ENCODE peak calls at places on chromosome X, in eight cellular contexts. S is mesenchymal stem cell, A is mucosa of descending colon, Z is H7, U is HFF-Myc, B is pancreas, I is prostate gland, E is astrocyte. X is an unnamed sample.

GRCh38 chrX:38985375-38985774 is 184.1 kb downstream of the MID1IP1 start:
- DNase-seq in S (no peak), A (no peak), Z (peak), U (no peak), B (no peak), I (no peak), E (no peak), X (peak)

GRCh38 chrX:123807825-123808416 is 51.9 kb upstream of the XIAP start:
- DNase-seq in S (no peak), A (no peak), Z (no peak), U (no peak), B (no peak), I (no peak), E (peak), X (peak)

GRCh38 chrX:67612231-67612630 is 68.4 kb downstream of the AR start:
- DNase-seq in S (peak), A (no peak), Z (no peak), U (no peak), B (no peak), I (no peak), E (peak), X (no peak)

GRCh38 chrX:19888419-19888879 is 1.0 kb upstream of the SH3KBP1 start:
- DNase-seq in S (peak), A (peak), Z (peak), U (peak), B (no peak), I (peak), E (peak), X (peak)

GRCh38 chrX:152810403-152810802 is 20.2 kb downstream of the CETN2 start:
- DNase-seq in S (no peak), A (no peak), Z (no peak), U (no peak), B (no peak), I (no peak), E (no peak), X (no peak)

GRCh38 chrX:111447298-111447697 is 35.3 kb upstream of the DCX start:
- DNase-seq in S (peak), A (no peak), Z (peak), U (no peak), B (no peak), I (no peak), E (peak), X (peak)

GRCh38 chrX:147741776-147742175 is 169.9 kb upstream of the FMR1 start:
- DNase-seq in S (no peak), A (no peak), Z (no peak), U (no peak), B (no peak), I (no peak), E (no peak), X (no peak)

GRCh38 chrX:131288738-131289511 is at the start of gene IGSF1:
- DNase-seq in S (peak), A (peak), Z (peak), U (no peak), B (no peak), I (peak), E (peak), X (peak)

GRCh38 chrX:106177982-106178321 is 9.8 kb downstream of the PWWP3B start:
- DNase-seq in S (no peak), A (no peak), Z (no peak), U (no peak), B (no peak), I (no peak), E (no peak), X (no peak)

GRCh38 chrX:77768787-77769186 is 17.2 kb downstream of the ATRX start:
- DNase-seq in S (no peak), A (no peak), Z (no peak), U (no peak), B (no peak), I (no peak), E (no peak), X (no peak)

GRCh38 chrX:45900751-45901150 is 644.5 kb downstream of the ZNF674 start:
- DNase-seq in S (peak), A (no peak), Z (no peak), U (peak), B (no peak), I (no peak), E (peak), X (peak)

GRCh38 chrX:72094894-72095293 is 36.8 kb downstream of the RTL5 start:
- DNase-seq in S (peak), A (peak), Z (peak), U (no peak), B (no peak), I (no peak), E (peak), X (no peak)

GRCh38 chrX:40420899-40421729 is 159.7 kb upstream of the ATP6AP2 start:
- DNase-seq in S (no peak), A (no peak), Z (no peak), U (no peak), B (no peak), I (no peak), E (peak), X (no peak)

GRCh38 chrX:111098874-111099273 is 2.9 kb downstream of the PAK3 start:
- DNase-seq in S (no peak), A (peak), Z (peak), U (no peak), B (peak), I (no peak), E (no peak), X (peak)

GRCh38 chrX:45628041-45628440 is 427.4 kb upstream of the DIPK2B start:
- DNase-seq in S (no peak), A (no peak), Z (no peak), U (no peak), B (no peak), I (no peak), E (peak), X (no peak)

GRCh38 chrX:80808160-80808735 is 1.4 kb downstream of the BRWD3 start:
- DNase-seq in S (peak), A (peak), Z (peak), U (no peak), B (no peak), I (peak), E (peak), X (peak)

GRCh38 chrX:136597954-136598353 is 50.0 kb upstream of the CD40LG start:
- DNase-seq in S (no peak), A (no peak), Z (no peak), U (no peak), B (no peak), I (no peak), E (no peak), X (no peak)

GRCh38 chrX:87516716-87517115 is 886 bp upstream of the KLHL4 start:
- DNase-seq in S (peak), A (no peak), Z (no peak), U (no peak), B (no peak), I (no peak), E (peak), X (no peak)

GRCh38 chrX:1215123-1215823 is 2.8 kb upstream of the CRLF2 start:
- DNase-seq in S (no peak), A (no peak), Z (no peak), U (no peak), B (no peak), I (no peak), E (no peak), X (no peak)

GRCh38 chrX:6574762-6575161 is 39.8 kb upstream of the VCX3A start:
- DNase-seq in S (no peak), A (no peak), Z (peak), U (no peak), B (no peak), I (no peak), E (no peak), X (peak)

GRCh38 chrX:69430730-69431129 is 73.4 kb upstream of the NALF2 start:
- DNase-seq in S (no peak), A (no peak), Z (no peak), U (no peak), B (no peak), I (no peak), E (no peak), X (no peak)

GRCh38 chrX:8728932-8729331 is 3.0 kb downstream of the ANOS1 start:
- DNase-seq in S (no peak), A (no peak), Z (no peak), U (no peak), B (no peak), I (no peak), E (no peak), X (no peak)

GRCh38 chrX:8726031-8726652 is 5.8 kb downstream of the ANOS1 start:
- DNase-seq in S (peak), A (no peak), Z (no peak), U (no peak), B (no peak), I (no peak), E (peak), X (no peak)

GRCh38 chrX:8730812-8731578 is 942 bp downstream of the ANOS1 start:
- DNase-seq in S (peak), A (no peak), Z (peak), U (no peak), B (peak), I (peak), E (no peak), X (peak)

GRCh38 chrX:8731579-8732395 is at the start of gene ANOS1:
- DNase-seq in S (peak), A (peak), Z (peak), U (no peak), B (peak), I (peak), E (peak), X (peak)
- H3K4me3 ChIP-seq in S (no peak), A (no peak), Z (peak), U (peak), B (peak), I (peak), E (peak), X (peak)

DNA sequence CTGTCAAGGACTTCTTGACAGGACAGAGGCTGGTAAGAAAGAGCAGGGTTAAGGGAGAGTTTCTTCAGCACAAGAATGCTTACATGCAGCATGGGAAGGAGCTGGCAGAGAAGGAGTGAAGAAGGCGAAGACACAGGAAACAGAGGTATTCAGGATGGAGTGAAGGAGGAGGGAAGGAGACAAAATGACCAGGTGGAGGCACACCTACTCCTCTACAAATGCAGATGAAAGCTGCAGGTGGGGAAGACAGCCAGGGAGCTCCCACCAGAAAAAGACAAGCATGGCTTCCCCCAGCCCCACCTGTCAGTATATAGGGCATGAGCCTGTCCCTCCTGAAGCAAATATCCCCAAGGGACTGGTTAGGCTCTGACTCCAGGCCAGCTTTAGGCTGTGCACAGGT is 29.6 kb upstream of the NKRF start:
- DNase-seq in S (no peak), A (no peak), Z (peak), U (no peak), B (no peak), I (no peak), E (no peak), X (no peak)
- H3K4me3 ChIP-seq in S (no peak), A (no peak), Z (no peak), U (no peak), B (no peak), I (no peak), E (no peak), X (no peak)

GRCh38 chrX:101191217-101191750 is 28.3 kb upstream of the DRP2 start:
- DNase-seq in S (no peak), A (peak), Z (peak), U (no peak), B (peak), I (no peak), E (no peak), X (no peak)
- H3K4me3 ChIP-seq in S (peak), A (no peak), Z (peak), U (no peak), B (no peak), I (peak), E (no peak), X (no peak)

GRCh38 chrX:103330601-103331397 is 760 bp downstream of the TCEAL7 start:
- DNase-seq in S (peak), A (no peak), Z (peak), U (no peak), B (peak), I (no peak), E (peak), X (no peak)

GRCh38 chrX:103329991-103330390 is at the start of gene TCEAL7:
- DNase-seq in S (no peak), A (peak), Z (peak), U (no peak), B (no peak), I (no peak), E (peak), X (no peak)
- H3K4me3 ChIP-seq in S (peak), A (no peak), Z (peak), U (peak), B (no peak), I (peak), E (peak), X (no peak)

GRCh38 chrX:55759478-55759877 is 41.9 kb downstream of the RRAGB start:
- DNase-seq in S (no peak), A (no peak), Z (no peak), U (no peak), B (no peak), I (no peak), E (no peak), X (no peak)
- H3K4me3 ChIP-seq in S (no peak), A (no peak), Z (no peak), U (no peak), B (no peak), I (no peak), E (no peak), X (no peak)

DNA sequence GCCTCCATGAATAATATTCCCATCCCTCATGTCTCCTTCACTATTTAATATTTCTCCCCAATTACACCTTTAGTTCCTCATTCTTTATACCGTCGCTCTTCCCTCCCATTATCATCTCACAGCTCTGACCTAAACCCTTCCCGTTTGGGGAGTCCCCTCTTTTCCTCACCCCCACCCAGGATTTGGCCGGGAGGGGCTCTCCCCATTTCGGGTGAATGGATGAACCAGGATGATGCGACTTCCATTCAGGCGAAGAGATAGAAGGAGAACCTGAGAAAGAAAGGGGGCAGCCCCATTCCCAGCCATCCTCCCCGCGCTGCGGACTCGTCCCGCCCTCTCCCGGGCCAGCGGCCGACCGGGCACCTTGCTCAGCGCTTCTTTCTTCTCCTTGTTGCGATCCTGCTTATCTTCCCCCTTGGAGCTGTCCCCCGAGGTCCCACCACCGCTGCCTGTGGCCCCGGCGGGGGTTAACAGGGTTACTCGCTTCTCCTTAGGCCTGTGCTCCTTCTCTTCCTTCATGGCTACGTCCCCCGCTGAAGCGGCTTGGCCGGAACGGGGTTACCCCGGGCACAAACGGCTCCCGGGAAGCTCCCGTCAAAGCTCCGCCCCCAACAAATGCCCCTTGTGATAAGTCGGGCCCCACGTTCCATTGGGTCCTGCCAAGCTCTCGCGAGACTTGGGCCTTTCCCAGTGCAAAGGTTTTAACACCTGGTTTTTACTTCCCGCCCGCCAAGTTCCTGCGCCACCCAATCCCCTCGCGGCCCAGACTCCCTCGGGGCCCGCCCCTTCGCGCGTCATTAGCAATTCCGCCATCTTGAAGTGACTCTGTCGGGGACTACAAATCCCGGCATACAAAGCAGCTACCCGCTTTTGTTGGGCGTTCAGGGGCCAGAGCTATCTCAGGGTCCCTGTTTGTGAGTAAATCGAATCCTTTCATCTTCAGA is at the start of gene UPF3B:
- DNase-seq in S (peak), A (peak), Z (peak), U (peak), B (peak), I (peak), E (peak), X (peak)
- H3K4me3 ChIP-seq in S (peak), A (peak), Z (peak), U (peak), B (peak), I (peak), E (peak), X (peak)

GRCh38 chrX:115892787-115893671 is 277.5 kb upstream of the AGTR2 start:
- DNase-seq in S (peak), A (peak), Z (peak), U (no peak), B (peak), I (no peak), E (peak), X (peak)
- H3K4me3 ChIP-seq in S (peak), A (no peak), Z (no peak), U (no peak), B (peak), I (no peak), E (no peak), X (peak)

GRCh38 chrX:119726900-119727555 is 31.4 kb upstream of the SOWAHD start:
- DNase-seq in S (peak), A (no peak), Z (no peak), U (no peak), B (no peak), I (no peak), E (no peak), X (no peak)

GRCh38 chrX:119728487-119728886 is 29.9 kb upstream of the SOWAHD start:
- DNase-seq in S (no peak), A (peak), Z (peak), U (no peak), B (no peak), I (no peak), E (no peak), X (no peak)

GRCh38 chrX:119735467-119735866 is 22.9 kb upstream of the SOWAHD start:
- DNase-seq in S (no peak), A (no peak), Z (no peak), U (no peak), B (no peak), I (no peak), E (no peak), X (no peak)

GRCh38 chrX:119734897-119735339 is 23.5 kb upstream of the SOWAHD start:
- DNase-seq in S (no peak), A (no peak), Z (no peak), U (no peak), B (peak), I (no peak), E (no peak), X (peak)

GRCh38 chrX:119729408-119730201 is 28.8 kb upstream of the SOWAHD start:
- DNase-seq in S (peak), A (peak), Z (peak), U (no peak), B (no peak), I (peak), E (no peak), X (peak)
- H3K4me3 ChIP-seq in S (no peak), A (no peak), Z (no peak), U (no peak), B (no peak), I (no peak), E (no peak), X (no peak)